ENCODE peak calls at places on chromosomes 1 and 21, in eight cellular contexts. One of them, this sample, is unnamed.

GRCh38 chr1:3858231-3858981 is 1.1 kb downstream of the DFFB start:
- DNase-seq in ELR: peak
- DNase-seq in non-pigmented ciliary epithelial cell: no peak
- DNase-seq in H9: no peak
- DNase-seq in NCI-H748 treated with DMSO at 0.1 percent for 48 hours: no peak
- DNase-seq in Calu3: peak
- DNase-seq in NCI-H1105: peak
- DNase-seq in HTR-8/SVneo: no peak
- DNase-seq in this sample: no peak

GRCh38 chr1:8373547-8374270 is 55.8 kb downstream of the SLC45A1 start:
- DNase-seq in NCI-H1105: no peak
- DNase-seq in HTR-8/SVneo: no peak
- DNase-seq in non-pigmented ciliary epithelial cell: peak
- DNase-seq in Calu3: no peak
- DNase-seq in NCI-H748 treated with DMSO at 0.1 percent for 48 hours: no peak
- DNase-seq in ELR: peak
- DNase-seq in H9: no peak
- DNase-seq in this sample: peak

GRCh38 chr1:23679815-23680214 is 11.8 kb upstream of the RPL11 start:
- DNase-seq in H9: no peak
- DNase-seq in HTR-8/SVneo: no peak
- DNase-seq in NCI-H748 treated with DMSO at 0.1 percent for 48 hours: no peak
- DNase-seq in non-pigmented ciliary epithelial cell: no peak
- DNase-seq in NCI-H1105: no peak
- DNase-seq in Calu3: no peak
- DNase-seq in ELR: no peak
- DNase-seq in this sample: no peak

GRCh38 chr1:78044796-78045599 is 768 bp upstream of the GIPC2 start:
- DNase-seq in non-pigmented ciliary epithelial cell: no peak
- DNase-seq in NCI-H1105: no peak
- DNase-seq in ELR: no peak
- DNase-seq in HTR-8/SVneo: no peak
- DNase-seq in H9: peak
- DNase-seq in Calu3: no peak
- DNase-seq in NCI-H748 treated with DMSO at 0.1 percent for 48 hours: no peak
- DNase-seq in this sample: no peak

GRCh38 chr1:89254658-89255287 is 17.9 kb downstream of the GBP5 start:
- DNase-seq in H9: no peak
- DNase-seq in ELR: no peak
- DNase-seq in non-pigmented ciliary epithelial cell: no peak
- DNase-seq in NCI-H1105: peak
- DNase-seq in NCI-H748 treated with DMSO at 0.1 percent for 48 hours: peak
- DNase-seq in HTR-8/SVneo: no peak
- DNase-seq in Calu3: no peak
- DNase-seq in this sample: no peak

GRCh38 chr1:180053594-180054567 is 99.3 kb downstream of the CEP350 start:
- DNase-seq in Calu3: no peak
- DNase-seq in ELR: no peak
- DNase-seq in NCI-H748 treated with DMSO at 0.1 percent for 48 hours: no peak
- DNase-seq in NCI-H1105: no peak
- DNase-seq in non-pigmented ciliary epithelial cell: no peak
- DNase-seq in HTR-8/SVneo: no peak
- DNase-seq in H9: no peak
- DNase-seq in this sample: no peak

GRCh38 chr1:29933110-29933509 is 696.8 kb downstream of the PTPRU start:
- DNase-seq in Calu3: no peak
- DNase-seq in NCI-H748 treated with DMSO at 0.1 percent for 48 hours: no peak
- DNase-seq in H9: no peak
- DNase-seq in non-pigmented ciliary epithelial cell: no peak
- DNase-seq in NCI-H1105: peak
- DNase-seq in HTR-8/SVneo: no peak
- DNase-seq in ELR: peak
- DNase-seq in this sample: no peak

GRCh38 chr1:185934476-185935189 is 200.4 kb downstream of the HMCN1 start:
- DNase-seq in non-pigmented ciliary epithelial cell: no peak
- DNase-seq in HTR-8/SVneo: no peak
- DNase-seq in H9: no peak
- DNase-seq in NCI-H1105: no peak
- DNase-seq in Calu3: no peak
- DNase-seq in ELR: peak
- DNase-seq in NCI-H748 treated with DMSO at 0.1 percent for 48 hours: no peak
- DNase-seq in this sample: no peak

GRCh38 chr1:157073944-157074685 is 25.5 kb downstream of the ETV3L start:
- DNase-seq in Calu3: peak
- DNase-seq in NCI-H1105: no peak
- DNase-seq in NCI-H748 treated with DMSO at 0.1 percent for 48 hours: peak
- DNase-seq in H9: peak
- DNase-seq in ELR: peak
- DNase-seq in HTR-8/SVneo: no peak
- DNase-seq in non-pigmented ciliary epithelial cell: no peak
- DNase-seq in this sample: peak

GRCh38 chr1:13702425-13703127 is 2.6 kb downstream of the PRDM2 start:
- DNase-seq in H9: no peak
- DNase-seq in NCI-H748 treated with DMSO at 0.1 percent for 48 hours: no peak
- DNase-seq in ELR: no peak
- DNase-seq in Calu3: no peak
- DNase-seq in HTR-8/SVneo: no peak
- DNase-seq in non-pigmented ciliary epithelial cell: no peak
- DNase-seq in NCI-H1105: no peak
- DNase-seq in this sample: no peak

GRCh38 chr1:10211805-10212405 is 1.5 kb downstream of the KIF1B start:
- DNase-seq in HTR-8/SVneo: no peak
- DNase-seq in non-pigmented ciliary epithelial cell: no peak
- DNase-seq in NCI-H748 treated with DMSO at 0.1 percent for 48 hours: no peak
- DNase-seq in Calu3: no peak
- DNase-seq in NCI-H1105: no peak
- DNase-seq in ELR: peak
- DNase-seq in H9: no peak
- DNase-seq in this sample: no peak

GRCh38 chr1:62280960-62281465 is 38.2 kb downstream of the KANK4 start:
- DNase-seq in NCI-H748 treated with DMSO at 0.1 percent for 48 hours: no peak
- DNase-seq in H9: no peak
- DNase-seq in NCI-H1105: no peak
- DNase-seq in HTR-8/SVneo: no peak
- DNase-seq in ELR: no peak
- DNase-seq in non-pigmented ciliary epithelial cell: no peak
- DNase-seq in Calu3: no peak
- DNase-seq in this sample: no peak

GRCh38 chr1:245735831-245736530 is 581.2 kb downstream of the KIF26B start:
- DNase-seq in NCI-H748 treated with DMSO at 0.1 percent for 48 hours: no peak
- DNase-seq in non-pigmented ciliary epithelial cell: no peak
- DNase-seq in NCI-H1105: no peak
- DNase-seq in HTR-8/SVneo: no peak
- DNase-seq in ELR: no peak
- DNase-seq in H9: no peak
- DNase-seq in Calu3: no peak
- DNase-seq in this sample: no peak

GRCh38 chr21:42189860-42190491 is 29.0 kb upstream of the ABCG1 start:
- DNase-seq in ELR: no peak
- DNase-seq in NCI-H748 treated with DMSO at 0.1 percent for 48 hours: no peak
- DNase-seq in H9: no peak
- DNase-seq in Calu3: no peak
- DNase-seq in non-pigmented ciliary epithelial cell: no peak
- DNase-seq in NCI-H1105: no peak
- DNase-seq in HTR-8/SVneo: no peak
- DNase-seq in this sample: no peak

GRCh38 chr1:78171736-78172590 is 126.2 kb downstream of the GIPC2 start:
- DNase-seq in Calu3: no peak
- DNase-seq in non-pigmented ciliary epithelial cell: peak
- DNase-seq in H9: no peak
- DNase-seq in NCI-H748 treated with DMSO at 0.1 percent for 48 hours: no peak
- DNase-seq in HTR-8/SVneo: peak
- DNase-seq in ELR: peak
- DNase-seq in NCI-H1105: no peak
- DNase-seq in this sample: no peak

GRCh38 chr1:10793129-10793651 is 3.3 kb downstream of the CASZ1 start:
- DNase-seq in non-pigmented ciliary epithelial cell: no peak
- DNase-seq in HTR-8/SVneo: no peak
- DNase-seq in Calu3: peak
- DNase-seq in H9: no peak
- DNase-seq in NCI-H748 treated with DMSO at 0.1 percent for 48 hours: peak
- DNase-seq in NCI-H1105: peak
- DNase-seq in ELR: peak
- DNase-seq in this sample: no peak

GRCh38 chr1:63122051-63122450 is 200.3 kb upstream of the FOXD3 start:
- DNase-seq in non-pigmented ciliary epithelial cell: no peak
- DNase-seq in NCI-H1105: no peak
- DNase-seq in Calu3: no peak
- DNase-seq in H9: no peak
- DNase-seq in HTR-8/SVneo: no peak
- DNase-seq in NCI-H748 treated with DMSO at 0.1 percent for 48 hours: no peak
- DNase-seq in ELR: no peak
- DNase-seq in this sample: no peak

GRCh38 chr1:29550119-29550841 is 314.0 kb downstream of the PTPRU start:
- DNase-seq in HTR-8/SVneo: no peak
- DNase-seq in NCI-H748 treated with DMSO at 0.1 percent for 48 hours: no peak
- DNase-seq in H9: peak
- DNase-seq in NCI-H1105: no peak
- DNase-seq in Calu3: peak
- DNase-seq in non-pigmented ciliary epithelial cell: no peak
- DNase-seq in ELR: no peak
- DNase-seq in this sample: no peak

GRCh38 chr21:37848721-37849490 is 67.4 kb downstream of the KCNJ6 start:
- DNase-seq in NCI-H748 treated with DMSO at 0.1 percent for 48 hours: no peak
- DNase-seq in H9: no peak
- DNase-seq in NCI-H1105: no peak
- DNase-seq in Calu3: no peak
- DNase-seq in HTR-8/SVneo: no peak
- DNase-seq in non-pigmented ciliary epithelial cell: no peak
- DNase-seq in ELR: peak
- DNase-seq in this sample: no peak

GRCh38 chr1:17423781-17424245 is 15.7 kb downstream of the RCC2 start:
- DNase-seq in HTR-8/SVneo: no peak
- DNase-seq in Calu3: no peak
- DNase-seq in NCI-H1105: no peak
- DNase-seq in ELR: no peak
- DNase-seq in H9: no peak
- DNase-seq in NCI-H748 treated with DMSO at 0.1 percent for 48 hours: no peak
- DNase-seq in non-pigmented ciliary epithelial cell: no peak
- DNase-seq in this sample: no peak

GRCh38 chr1:217493290-217493689 is 137.6 kb downstream of the GPATCH2 start:
- DNase-seq in HTR-8/SVneo: no peak
- DNase-seq in ELR: peak
- DNase-seq in NCI-H748 treated with DMSO at 0.1 percent for 48 hours: peak
- DNase-seq in NCI-H1105: no peak
- DNase-seq in H9: no peak
- DNase-seq in Calu3: no peak
- DNase-seq in non-pigmented ciliary epithelial cell: peak
- DNase-seq in this sample: no peak

GRCh38 chr1:224534731-224535130 is 81.4 kb upstream of the CNIH3 start:
- DNase-seq in Calu3: no peak
- DNase-seq in ELR: no peak
- DNase-seq in non-pigmented ciliary epithelial cell: no peak
- DNase-seq in NCI-H748 treated with DMSO at 0.1 percent for 48 hours: no peak
- DNase-seq in HTR-8/SVneo: no peak
- DNase-seq in NCI-H1105: peak
- DNase-seq in H9: no peak
- DNase-seq in this sample: no peak

GRCh38 chr1:8651236-8651890 is 166.1 kb downstream of the RERE start:
- DNase-seq in H9: no peak
- DNase-seq in Calu3: no peak
- DNase-seq in NCI-H748 treated with DMSO at 0.1 percent for 48 hours: no peak
- DNase-seq in non-pigmented ciliary epithelial cell: no peak
- DNase-seq in NCI-H1105: no peak
- DNase-seq in HTR-8/SVneo: no peak
- DNase-seq in ELR: no peak
- DNase-seq in this sample: no peak

GRCh38 chr21:32413697-32414578 is 1.4 kb downstream of the EVA1C start:
- DNase-seq in H9: no peak
- DNase-seq in Calu3: no peak
- DNase-seq in NCI-H748 treated with DMSO at 0.1 percent for 48 hours: peak
- DNase-seq in ELR: peak
- DNase-seq in NCI-H1105: no peak
- DNase-seq in HTR-8/SVneo: no peak
- DNase-seq in non-pigmented ciliary epithelial cell: no peak
- DNase-seq in this sample: no peak

GRCh38 chr1:232620356-232620841 is 9.5 kb downstream of the SIPA1L2 start:
- DNase-seq in NCI-H1105: peak
- DNase-seq in H9: peak
- DNase-seq in NCI-H748 treated with DMSO at 0.1 percent for 48 hours: peak
- DNase-seq in non-pigmented ciliary epithelial cell: no peak
- DNase-seq in Calu3: no peak
- DNase-seq in HTR-8/SVneo: peak
- DNase-seq in ELR: no peak
- DNase-seq in this sample: no peak

GRCh38 chr1:168387781-168388760 is 107.4 kb downstream of the TBX19 start:
- DNase-seq in Calu3: no peak
- DNase-seq in NCI-H748 treated with DMSO at 0.1 percent for 48 hours: no peak
- DNase-seq in HTR-8/SVneo: no peak
- DNase-seq in non-pigmented ciliary epithelial cell: no peak
- DNase-seq in H9: peak
- DNase-seq in NCI-H1105: no peak
- DNase-seq in ELR: no peak
- DNase-seq in this sample: no peak

GRCh38 chr1:169288011-169288414 is 79.6 kb downstream of the NME7 start:
- DNase-seq in Calu3: no peak
- DNase-seq in H9: no peak
- DNase-seq in HTR-8/SVneo: peak
- DNase-seq in non-pigmented ciliary epithelial cell: peak
- DNase-seq in NCI-H1105: no peak
- DNase-seq in ELR: peak
- DNase-seq in NCI-H748 treated with DMSO at 0.1 percent for 48 hours: no peak
- DNase-seq in this sample: peak

GRCh38 chr1:169529068-169529642 is 43.4 kb upstream of the SLC19A2 start:
- DNase-seq in ELR: peak
- DNase-seq in NCI-H1105: no peak
- DNase-seq in non-pigmented ciliary epithelial cell: no peak
- DNase-seq in HTR-8/SVneo: no peak
- DNase-seq in H9: peak
- DNase-seq in Calu3: peak
- DNase-seq in NCI-H748 treated with DMSO at 0.1 percent for 48 hours: peak
- DNase-seq in this sample: peak

GRCh38 chr1:32447469-32448185 is 17.2 kb upstream of the ZBTB8B start:
- DNase-seq in NCI-H1105: no peak
- DNase-seq in Calu3: peak
- DNase-seq in H9: peak
- DNase-seq in non-pigmented ciliary epithelial cell: peak
- DNase-seq in HTR-8/SVneo: no peak
- DNase-seq in ELR: peak
- DNase-seq in NCI-H748 treated with DMSO at 0.1 percent for 48 hours: no peak
- DNase-seq in this sample: peak